ENCODE peak calls at places on chromosomes 5 and 9, in four cellular contexts. K, C, P and J are unnamed samples.

GRCh38 chr5:169164481-169164925 is 136.4 kb downstream of the SLIT3 start:
- DNase-seq in C (peak), K (no peak), P (peak), J (no peak)

GRCh38 chr5:167844173-167844572 is 447.3 kb upstream of the WWC1 start:
- DNase-seq in C (no peak), K (no peak), P (no peak), J (no peak)

GRCh38 chr5:150036513-150036912 is 36.0 kb downstream of the HMGXB3 start:
- DNase-seq in K (no peak), C (peak), P (no peak), J (no peak)

GRCh38 chr5:93675458-93676450 is 65.6 kb downstream of the POU5F2 start:
- DNase-seq in K (no peak), P (no peak), C (no peak), J (no peak)

GRCh38 chr9:130666393-130667116 is 2.2 kb downstream of the PRDM12 start:
- DNase-seq in P (no peak), C (no peak), K (no peak), J (no peak)

GRCh38 chr9:101791938-101792337 is 53.5 kb upstream of the GRIN3A start:
- DNase-seq in C (no peak), P (peak), K (no peak), J (no peak)

GRCh38 chr9:123453904-123454321 is 97.9 kb downstream of the CRB2 start:
- DNase-seq in K (no peak), P (peak), C (no peak), J (no peak)

GRCh38 chr5:113806823-113807222 is 293.3 kb downstream of the YTHDC2 start:
- DNase-seq in P (no peak), C (no peak), K (no peak), J (no peak)

GRCh38 chr9:133491656-133491925 is 12.7 kb upstream of the SLC2A6 start:
- DNase-seq in C (no peak), K (no peak), P (no peak), J (no peak)

GRCh38 chr5:119476341-119476740 is 24.0 kb downstream of the HSD17B4 start:
- DNase-seq in K (no peak), P (no peak), C (no peak), J (no peak)

GRCh38 chr9:18705763-18706372 is 231.9 kb downstream of the ADAMTSL1 start:
- DNase-seq in P (no peak), C (no peak), K (no peak), J (no peak)

GRCh38 chr9:86909388-86909787 is 37.9 kb downstream of the GAS1 start:
- DNase-seq in K (no peak), C (no peak), P (no peak), J (no peak)

GRCh38 chr5:144017631-144018030 is 152.8 kb downstream of the YIPF5 start:
- DNase-seq in C (no peak), P (no peak), K (no peak), J (no peak)

GRCh38 chr5:342501-343460 is 21.3 kb downstream of the AHRR start:
- DNase-seq in C (no peak), K (no peak), P (peak), J (no peak)

GRCh38 chr5:164059471-164059870 is 554.1 kb downstream of the MAT2B start:
- DNase-seq in C (no peak), P (no peak), K (no peak), J (no peak)

GRCh38 chr5:151758141-151758429 is 346 bp downstream of the ATOX1 start:
- DNase-seq in C (peak), P (peak), K (no peak), J (no peak)

GRCh38 chr5:104800440-104801048 is 1238.0 kb upstream of the NUDT12 start:
- DNase-seq in P (no peak), C (peak), K (no peak), J (no peak)

GRCh38 chr9:22722492-22722891 is 275.9 kb downstream of the DMRTA1 start:
- DNase-seq in K (no peak), C (no peak), P (no peak), J (no peak)

GRCh38 chr5:136039202-136039601 is 10.4 kb downstream of the TGFBI start:
- DNase-seq in K (no peak), C (no peak), P (no peak), J (no peak)

GRCh38 chr5:62256161-62257017 is 49.6 kb upstream of the KIF2A start:
- DNase-seq in K (no peak), P (no peak), C (peak), J (peak)

GRCh38 chr5:112196574-112196973 is 222.5 kb downstream of the EPB41L4A start:
- DNase-seq in P (no peak), K (no peak), C (no peak), J (no peak)

GRCh38 chr5:98774192-98775046 is 956 bp downstream of the RGMB start:
- DNase-seq in P (peak), C (peak), K (peak), J (peak)

GRCh38 chr5:144205141-144205551 is 34.5 kb downstream of the KCTD16 start:
- DNase-seq in K (no peak), P (no peak), C (peak), J (no peak)

GRCh38 chr9:31950756-31951155 is 433.7 kb upstream of the ACO1 start:
- DNase-seq in K (no peak), C (no peak), P (no peak), J (no peak)

GRCh38 chr5:112533315-112533867 is 114.3 kb upstream of the EPB41L4A start:
- DNase-seq in P (no peak), K (no peak), C (peak), J (no peak)

GRCh38 chr9:94864183-94864582 is 137.7 kb downstream of the AOPEP start:
- DNase-seq in C (no peak), P (no peak), K (no peak), J (no peak)

GRCh38 chr9:114130624-114131277 is 24.6 kb upstream of the COL27A1 start:
- DNase-seq in C (no peak), P (no peak), K (no peak), J (no peak)

GRCh38 chr5:122267195-122267594 is 44.8 kb upstream of the SNCAIP start:
- DNase-seq in P (no peak), K (no peak), C (peak), J (no peak)